ENCODE peak calls at places on chromosomes 2 and 18, in four cellular contexts. One of them, this sample, is unnamed.

GRCh38 chr18:55355220-55355619 is 232.8 kb downstream of the TCF4 start:
- DNase-seq in brain microvascular endothelial cell: no peak
- DNase-seq in psoas muscle: no peak
- DNase-seq in PC-3: no peak
- DNase-seq in this sample: no peak

GRCh38 chr2:236639461-236639860 is 69.8 kb downstream of the ACKR3 start:
- DNase-seq in PC-3: no peak
- DNase-seq in brain microvascular endothelial cell: no peak
- DNase-seq in psoas muscle: no peak
- DNase-seq in this sample: no peak

GRCh38 chr2:203997481-203997880 is 60.9 kb downstream of the ICOS start:
- DNase-seq in psoas muscle: no peak
- DNase-seq in brain microvascular endothelial cell: no peak
- DNase-seq in PC-3: no peak
- DNase-seq in this sample: no peak

GRCh38 chr2:52054824-52055223 is 1022.9 kb upstream of the NRXN1 start:
- DNase-seq in psoas muscle: no peak
- DNase-seq in PC-3: no peak
- DNase-seq in brain microvascular endothelial cell: no peak
- DNase-seq in this sample: no peak

GRCh38 chr2:216632952-216633615 is at the start of gene IGFBP2:
- DNase-seq in brain microvascular endothelial cell: no peak
- DNase-seq in PC-3: peak
- DNase-seq in psoas muscle: peak
- DNase-seq in this sample: no peak

GRCh38 chr18:57928466-57928865 is 115.6 kb upstream of the NEDD4L start:
- DNase-seq in brain microvascular endothelial cell: no peak
- DNase-seq in PC-3: no peak
- DNase-seq in psoas muscle: no peak
- DNase-seq in this sample: no peak

GRCh38 chr18:54112356-54112755 is 112.1 kb downstream of the MBD2 start:
- DNase-seq in PC-3: no peak
- DNase-seq in brain microvascular endothelial cell: no peak
- DNase-seq in psoas muscle: no peak
- DNase-seq in this sample: no peak

GRCh38 chr18:76456823-76457222 is 38.2 kb downstream of the ZNF516 start:
- DNase-seq in PC-3: no peak
- DNase-seq in brain microvascular endothelial cell: no peak
- DNase-seq in psoas muscle: no peak
- DNase-seq in this sample: no peak

GRCh38 chr2:217611056-217611455 is 391.7 kb downstream of the TNS1 start:
- DNase-seq in PC-3: no peak
- DNase-seq in psoas muscle: no peak
- DNase-seq in brain microvascular endothelial cell: no peak
- DNase-seq in this sample: no peak

GRCh38 chr2:207251573-207252192 is 85.9 kb upstream of the KLF7 start:
- DNase-seq in psoas muscle: no peak
- DNase-seq in PC-3: no peak
- DNase-seq in brain microvascular endothelial cell: no peak
- DNase-seq in this sample: no peak

GRCh38 chr2:176178271-176178806 is 10.1 kb upstream of the HOXD1 start:
- DNase-seq in psoas muscle: no peak
- DNase-seq in PC-3: no peak
- DNase-seq in brain microvascular endothelial cell: no peak
- DNase-seq in this sample: no peak

GRCh38 chr2:110883401-110883800 is 151.0 kb downstream of the ACOXL start:
- DNase-seq in brain microvascular endothelial cell: peak
- DNase-seq in psoas muscle: no peak
- DNase-seq in PC-3: no peak
- DNase-seq in this sample: no peak

GRCh38 chr2:128774320-128775063 is 455.8 kb upstream of the HS6ST1 start:
- DNase-seq in brain microvascular endothelial cell: no peak
- DNase-seq in PC-3: no peak
- DNase-seq in psoas muscle: no peak
- DNase-seq in this sample: no peak

GRCh38 chr2:235394278-235394828 is 99.5 kb upstream of the AGAP1 start:
- DNase-seq in PC-3: peak
- DNase-seq in brain microvascular endothelial cell: peak
- DNase-seq in psoas muscle: no peak
- DNase-seq in this sample: no peak

GRCh38 chr2:219273887-219274391 is 5.2 kb upstream of the DNAJB2 start:
- DNase-seq in psoas muscle: no peak
- DNase-seq in brain microvascular endothelial cell: no peak
- DNase-seq in PC-3: peak
- DNase-seq in this sample: no peak

GRCh38 chr2:234793211-234793610 is 158.6 kb upstream of the SH3BP4 start:
- DNase-seq in brain microvascular endothelial cell: no peak
- DNase-seq in PC-3: no peak
- DNase-seq in psoas muscle: no peak
- DNase-seq in this sample: no peak

GRCh38 chr2:20171445-20171977 is 53.4 kb downstream of the SDC1 start:
- DNase-seq in psoas muscle: no peak
- DNase-seq in brain microvascular endothelial cell: no peak
- DNase-seq in PC-3: no peak
- DNase-seq in this sample: no peak

GRCh38 chr18:28039078-28039477 is 137.9 kb downstream of the CDH2 start:
- DNase-seq in psoas muscle: no peak
- DNase-seq in brain microvascular endothelial cell: peak
- DNase-seq in PC-3: peak
- DNase-seq in this sample: no peak

GRCh38 chr2:21411796-21412195 is 288.0 kb downstream of the TDRD15 start:
- DNase-seq in PC-3: no peak
- DNase-seq in psoas muscle: no peak
- DNase-seq in brain microvascular endothelial cell: no peak
- DNase-seq in this sample: no peak

GRCh38 chr2:160308915-160309314 is 108.8 kb upstream of the ITGB6 start:
- DNase-seq in PC-3: peak
- DNase-seq in brain microvascular endothelial cell: peak
- DNase-seq in psoas muscle: no peak
- DNase-seq in this sample: no peak

GRCh38 chr2:212536385-212537310 is 2.0 kb downstream of the ERBB4 start:
- DNase-seq in PC-3: no peak
- DNase-seq in psoas muscle: no peak
- DNase-seq in brain microvascular endothelial cell: no peak
- DNase-seq in this sample: peak

GRCh38 chr2:101899871-101900270 is 91.9 kb upstream of the IL1R2 start:
- DNase-seq in psoas muscle: no peak
- DNase-seq in PC-3: peak
- DNase-seq in brain microvascular endothelial cell: no peak
- DNase-seq in this sample: no peak

GRCh38 chr2:68740184-68740914 is 5.7 kb downstream of the ARHGAP25 start:
- DNase-seq in PC-3: no peak
- DNase-seq in psoas muscle: no peak
- DNase-seq in brain microvascular endothelial cell: peak
- DNase-seq in this sample: no peak

GRCh38 chr2:216596234-216596985 is 36.8 kb upstream of the IGFBP2 start:
- DNase-seq in psoas muscle: no peak
- DNase-seq in brain microvascular endothelial cell: peak
- DNase-seq in PC-3: peak
- DNase-seq in this sample: no peak

GRCh38 chr2:204900487-204900886 is 355.2 kb downstream of the PARD3B start:
- DNase-seq in brain microvascular endothelial cell: no peak
- DNase-seq in PC-3: no peak
- DNase-seq in psoas muscle: no peak
- DNase-seq in this sample: no peak

GRCh38 chr2:239306274-239307220 is 94.3 kb downstream of the HDAC4 start:
- DNase-seq in PC-3: no peak
- DNase-seq in psoas muscle: peak
- DNase-seq in brain microvascular endothelial cell: no peak
- DNase-seq in this sample: no peak

GRCh38 chr2:88638743-88639142 is 11.5 kb upstream of the EIF2AK3 start:
- DNase-seq in PC-3: peak
- DNase-seq in psoas muscle: no peak
- DNase-seq in brain microvascular endothelial cell: no peak
- DNase-seq in this sample: no peak

GRCh38 chr2:242013771-242014170 is 144.2 kb downstream of the RTP5 start:
- DNase-seq in PC-3: no peak
- DNase-seq in brain microvascular endothelial cell: no peak
- DNase-seq in psoas muscle: no peak
- DNase-seq in this sample: no peak

GRCh38 chr2:181310967-181311366 is 146.2 kb upstream of the ITGA4 start:
- DNase-seq in brain microvascular endothelial cell: no peak
- DNase-seq in PC-3: no peak
- DNase-seq in psoas muscle: no peak
- DNase-seq in this sample: no peak

GRCh38 chr2:181309576-181309975 is 147.6 kb upstream of the ITGA4 start:
- DNase-seq in PC-3: no peak
- DNase-seq in psoas muscle: no peak
- DNase-seq in brain microvascular endothelial cell: no peak
- DNase-seq in this sample: no peak

GRCh38 chr2:181312515-181312927 is 144.7 kb upstream of the ITGA4 start:
- DNase-seq in PC-3: no peak
- DNase-seq in brain microvascular endothelial cell: no peak
- DNase-seq in psoas muscle: no peak
- DNase-seq in this sample: no peak

GRCh38 chr2:181313845-181314244 is 143.3 kb upstream of the ITGA4 start:
- DNase-seq in brain microvascular endothelial cell: no peak
- DNase-seq in psoas muscle: no peak
- DNase-seq in PC-3: no peak
- DNase-seq in this sample: no peak

GRCh38 chr2:181311841-181312240 is 145.3 kb upstream of the ITGA4 start:
- DNase-seq in brain microvascular endothelial cell: no peak
- DNase-seq in psoas muscle: no peak
- DNase-seq in PC-3: no peak
- DNase-seq in this sample: no peak
- H3K27ac ChIP-seq in brain microvascular endothelial cell: no peak
- H3K27ac ChIP-seq in psoas muscle: no peak
- H3K27ac ChIP-seq in PC-3: no peak
- H3K27ac ChIP-seq in this sample: no peak

DNA sequence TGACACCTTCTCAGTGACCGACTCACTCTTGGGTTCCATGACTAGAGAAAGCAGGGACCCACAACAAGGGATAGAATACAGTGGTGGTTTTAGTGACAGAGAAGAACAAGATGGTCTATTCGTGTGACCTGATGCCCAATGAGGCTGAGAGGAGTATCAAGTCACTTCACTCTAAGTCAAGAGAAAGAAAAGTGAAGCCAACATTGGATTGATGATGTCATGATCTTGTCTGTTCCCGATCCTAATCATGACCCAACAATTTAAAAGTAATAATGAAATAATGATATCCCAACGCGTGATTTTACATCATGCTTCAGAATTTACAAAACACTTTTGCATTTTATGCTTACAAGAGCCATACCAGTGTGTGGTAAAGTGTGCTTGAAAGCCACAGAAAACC is 155.6 kb upstream of the POU3F3 start:
- DNase-seq in PC-3: no peak
- DNase-seq in brain microvascular endothelial cell: no peak
- DNase-seq in psoas muscle: no peak
- DNase-seq in this sample: no peak
- H3K27ac ChIP-seq in PC-3: no peak
- H3K27ac ChIP-seq in brain microvascular endothelial cell: no peak
- H3K27ac ChIP-seq in psoas muscle: no peak
- H3K27ac ChIP-seq in this sample: no peak

DNA sequence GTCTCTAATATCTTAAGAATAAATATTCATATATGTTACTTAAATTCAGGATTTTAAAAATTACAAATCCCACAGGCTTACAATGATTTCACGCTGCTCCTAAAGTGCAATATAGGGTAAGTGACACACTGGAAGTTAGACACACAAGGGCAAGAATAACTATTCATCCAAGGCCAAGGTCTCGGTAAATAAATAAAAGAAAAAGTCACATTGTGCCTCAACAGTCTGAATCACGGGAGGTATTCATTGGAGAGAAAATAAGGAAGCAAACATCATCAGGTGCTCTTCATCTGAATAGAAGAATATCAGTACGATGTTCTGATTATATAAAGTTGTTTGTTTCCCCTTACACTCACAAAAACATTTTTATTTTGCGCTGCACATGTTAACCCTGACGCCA is 820.2 kb downstream of the TRIB2 start:
- DNase-seq in psoas muscle: no peak
- DNase-seq in PC-3: no peak
- DNase-seq in brain microvascular endothelial cell: no peak
- DNase-seq in this sample: no peak
- H3K27ac ChIP-seq in psoas muscle: no peak
- H3K27ac ChIP-seq in PC-3: no peak
- H3K27ac ChIP-seq in brain microvascular endothelial cell: no peak
- H3K27ac ChIP-seq in this sample: no peak

GRCh38 chr2:27730980-27731691 is 40.4 kb upstream of the MRPL33 start:
- DNase-seq in psoas muscle: no peak
- DNase-seq in PC-3: no peak
- DNase-seq in brain microvascular endothelial cell: no peak
- DNase-seq in this sample: no peak

GRCh38 chr2:27735263-27735904 is 36.1 kb upstream of the MRPL33 start:
- DNase-seq in psoas muscle: peak
- DNase-seq in brain microvascular endothelial cell: peak
- DNase-seq in PC-3: no peak
- DNase-seq in this sample: peak

GRCh38 chr2:27736890-27737204 is 34.7 kb upstream of the MRPL33 start:
- DNase-seq in brain microvascular endothelial cell: no peak
- DNase-seq in psoas muscle: no peak
- DNase-seq in PC-3: no peak
- DNase-seq in this sample: no peak

GRCh38 chr2:27736031-27736889 is 35.3 kb upstream of the MRPL33 start:
- DNase-seq in psoas muscle: no peak
- DNase-seq in brain microvascular endothelial cell: no peak
- DNase-seq in PC-3: no peak
- DNase-seq in this sample: no peak

DNA sequence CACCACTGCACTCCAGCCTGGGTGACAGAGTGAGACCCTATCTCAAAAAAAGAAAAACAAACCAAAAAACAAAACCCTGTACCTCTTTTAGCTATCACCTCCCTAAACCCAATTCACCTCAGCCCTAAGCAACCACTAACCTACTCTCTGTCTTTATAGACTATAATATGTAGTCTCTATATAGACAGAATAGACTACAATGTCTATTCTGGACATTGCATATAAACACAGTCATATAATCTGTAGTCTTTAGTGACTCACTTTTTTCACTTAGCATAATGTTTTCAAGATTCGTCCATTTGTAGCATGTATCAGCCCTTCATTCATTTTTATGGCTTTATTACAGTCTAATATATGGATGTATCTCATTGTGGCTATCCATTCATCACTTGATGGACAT is 37.2 kb upstream of the MRPL33 start:
- DNase-seq in brain microvascular endothelial cell: no peak
- DNase-seq in psoas muscle: no peak
- DNase-seq in PC-3: no peak
- DNase-seq in this sample: no peak
- H3K27ac ChIP-seq in brain microvascular endothelial cell: no peak
- H3K27ac ChIP-seq in psoas muscle: no peak
- H3K27ac ChIP-seq in PC-3: no peak
- H3K27ac ChIP-seq in this sample: no peak

DNA sequence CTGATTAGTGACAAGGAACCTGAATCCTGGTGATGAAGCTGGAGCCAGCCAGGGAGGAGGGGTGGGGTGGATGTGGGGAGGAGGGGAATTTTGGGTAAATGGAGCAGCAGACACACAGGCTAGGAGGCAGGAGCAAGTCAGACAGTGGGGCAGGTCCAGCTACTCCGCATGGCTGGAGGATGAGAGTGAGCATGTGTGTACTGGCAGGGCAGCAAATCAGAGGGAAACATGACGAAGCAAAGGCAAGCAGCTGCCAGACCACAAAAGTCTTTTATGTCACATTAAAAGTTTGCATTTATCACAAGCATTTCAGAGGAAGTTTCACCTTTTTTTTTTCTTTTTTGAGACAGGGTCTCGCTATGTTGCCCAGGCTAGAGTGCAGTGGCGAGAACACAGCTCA is 11.9 kb upstream of the KIDINS220 start:
- DNase-seq in brain microvascular endothelial cell: peak
- DNase-seq in psoas muscle: no peak
- DNase-seq in PC-3: no peak
- DNase-seq in this sample: no peak
- H3K27ac ChIP-seq in brain microvascular endothelial cell: no peak
- H3K27ac ChIP-seq in psoas muscle: no peak
- H3K27ac ChIP-seq in PC-3: no peak
- H3K27ac ChIP-seq in this sample: no peak

This sample was measured in substantia nigra.